ENCODE peak calls at places on chromosomes 16 and 17, in eight cellular contexts. J is stimulated activated CD8-positive, alpha-beta memory T cell treated with anti-CD3 and anti-CD28 coated beads, Interleukin-7, amount 100 ng/mL, for 24 hours; A is anterior cingulate cortex; B is HuH-7.5; R is GM04504; E is EL; M is T-helper 1 cell; Z is amniotic stem cell. N is an unnamed sample.

GRCh38 chr16:13672196-13672595 is 247.8 kb upstream of the ERCC4 start:
- DNase-seq in J (no peak), A (no peak), B (no peak), R (no peak), E (no peak), M (no peak), Z (no peak), N (no peak)

GRCh38 chr17:44911133-44912001 is 3.9 kb downstream of the GFAP start:
- DNase-seq in J (peak), A (no peak), B (peak), R (no peak), E (peak), M (no peak), Z (no peak), N (no peak)

GRCh38 chr17:67059372-67059771 is 15.0 kb downstream of the CACNG1 start:
- DNase-seq in J (no peak), A (no peak), B (no peak), R (no peak), E (no peak), M (no peak), Z (no peak), N (peak)

GRCh38 chr16:49918257-49918656 is 62.3 kb upstream of the ZNF423 start:
- DNase-seq in J (no peak), A (no peak), B (no peak), R (no peak), E (no peak), M (no peak), Z (no peak), N (no peak)

GRCh38 chr17:4201231-4201630 is 58.2 kb downstream of the CYB5D2 start:
- DNase-seq in J (no peak), A (no peak), B (no peak), R (no peak), E (peak), M (no peak), Z (no peak), N (no peak)

GRCh38 chr16:75096730-75097129 is 19.9 kb downstream of the LDHD start:
- DNase-seq in J (no peak), A (no peak), B (peak), R (no peak), E (no peak), M (no peak), Z (no peak), N (peak)

GRCh38 chr16:1713331-1713730 is 7.3 kb downstream of the MAPK8IP3 start:
- DNase-seq in J (no peak), A (no peak), B (no peak), R (no peak), E (no peak), M (no peak), Z (no peak), N (no peak)

GRCh38 chr16:79437764-79438728 is 162.5 kb downstream of the MAF start:
- DNase-seq in J (no peak), A (peak), B (no peak), R (no peak), E (no peak), M (no peak), Z (no peak), N (peak)

GRCh38 chr17:7081341-7082062 is 1.5 kb upstream of the CLEC10A start:
- DNase-seq in J (no peak), A (no peak), B (no peak), R (no peak), E (no peak), M (no peak), Z (no peak), N (no peak)

GRCh38 chr17:6551909-6552768 is 4.2 kb downstream of the PITPNM3 start:
- DNase-seq in J (no peak), A (peak), B (no peak), R (no peak), E (no peak), M (no peak), Z (no peak), N (no peak)

GRCh38 chr16:28863929-28864886 is 565 bp downstream of the SH2B1 start:
- DNase-seq in J (no peak), A (no peak), B (no peak), R (no peak), E (peak), M (no peak), Z (no peak), N (peak)

GRCh38 chr17:63626551-63627228 is 4.5 kb downstream of the MAP3K3 start:
- DNase-seq in J (no peak), A (no peak), B (no peak), R (no peak), E (peak), M (no peak), Z (no peak), N (no peak)

GRCh38 chr16:8866118-8866883 is 2.5 kb downstream of the CARHSP1 start:
- DNase-seq in J (no peak), A (peak), B (peak), R (no peak), E (no peak), M (no peak), Z (no peak), N (no peak)

GRCh38 chr16:75070055-75070841 is 46.3 kb downstream of the LDHD start:
- DNase-seq in J (no peak), A (peak), B (peak), R (no peak), E (no peak), M (no peak), Z (no peak), N (no peak)

GRCh38 chr17:59167571-59168001 is 12.0 kb downstream of the PRR11 start:
- DNase-seq in J (no peak), A (no peak), B (no peak), R (no peak), E (peak), M (no peak), Z (no peak), N (no peak)

GRCh38 chr16:57419506-57419905 is 14.9 kb downstream of the CCL17 start:
- DNase-seq in J (no peak), A (no peak), B (no peak), R (no peak), E (no peak), M (no peak), Z (no peak), N (no peak)

GRCh38 chr16:19113577-19114358 is at the start of gene ITPRIPL2:
- DNase-seq in J (no peak), A (peak), B (peak), R (peak), E (peak), M (no peak), Z (peak), N (peak)

GRCh38 chr17:9628509-9628908 is 16.8 kb upstream of the USP43 start:
- DNase-seq in J (no peak), A (no peak), B (no peak), R (no peak), E (no peak), M (no peak), Z (no peak), N (no peak)

GRCh38 chr16:88910284-88911147 is 44.1 kb upstream of the PABPN1L start:
- DNase-seq in J (no peak), A (no peak), B (no peak), R (no peak), E (no peak), M (no peak), Z (no peak), N (no peak)

GRCh38 chr16:11060856-11061255 is 116.5 kb downstream of the CLEC16A start:
- DNase-seq in J (no peak), A (no peak), B (no peak), R (no peak), E (no peak), M (no peak), Z (no peak), N (no peak)

GRCh38 chr17:18183334-18184142 is at the start of gene ALKBH5:
- DNase-seq in J (peak), A (peak), B (peak), R (peak), E (peak), M (peak), Z (peak), N (peak)

GRCh38 chr16:86306811-86307517 is 203.4 kb upstream of the FOXF1 start:
- DNase-seq in J (no peak), A (no peak), B (no peak), R (peak), E (peak), M (no peak), Z (no peak), N (no peak)

GRCh38 chr17:16886655-16887322 is 85.1 kb downstream of the TNFRSF13B start:
- DNase-seq in J (no peak), A (no peak), B (no peak), R (no peak), E (no peak), M (no peak), Z (no peak), N (no peak)

GRCh38 chr17:47803751-47804150 is 17.8 kb downstream of the OSBPL7 start:
- DNase-seq in J (no peak), A (no peak), B (no peak), R (no peak), E (no peak), M (no peak), Z (no peak), N (no peak)

GRCh38 chr16:7605812-7606211 is 273.2 kb downstream of the RBFOX1 start:
- DNase-seq in J (no peak), A (no peak), B (no peak), R (no peak), E (no peak), M (no peak), Z (no peak), N (no peak)

GRCh38 chr16:1156111-1156982 is 3.4 kb downstream of the CACNA1H start:
- DNase-seq in J (no peak), A (no peak), B (no peak), R (no peak), E (no peak), M (no peak), Z (no peak), N (no peak)

GRCh38 chr17:44844390-44844830 is 3.3 kb upstream of the HIGD1B start:
- DNase-seq in J (no peak), A (no peak), B (no peak), R (no peak), E (peak), M (no peak), Z (no peak), N (no peak)

GRCh38 chr16:818592-818991 is 18.1 kb upstream of the GNG13 start:
- DNase-seq in J (no peak), A (no peak), B (no peak), R (no peak), E (no peak), M (no peak), Z (no peak), N (no peak)

GRCh38 chr16:71401988-71402387 is 39.9 kb downstream of the TLE7 start:
- DNase-seq in J (no peak), A (no peak), B (no peak), R (no peak), E (no peak), M (no peak), Z (no peak), N (no peak)

GRCh38 chr16:84069540-84069939 is 26.9 kb upstream of the SLC38A8 start:
- DNase-seq in J (no peak), A (no peak), B (no peak), R (no peak), E (no peak), M (no peak), Z (no peak), N (no peak)

GRCh38 chr17:73362697-73363096 is 50.9 kb upstream of the CDC42EP4 start:
- DNase-seq in J (no peak), A (no peak), B (no peak), R (no peak), E (no peak), M (no peak), Z (no peak), N (no peak)

GRCh38 chr16:13923703-13924298 is 3.8 kb downstream of the ERCC4 start:
- DNase-seq in J (no peak), A (no peak), B (no peak), R (no peak), E (peak), M (no peak), Z (no peak), N (peak)

GRCh38 chr16:48885456-48885855 is 275.5 kb upstream of the N4BP1 start:
- DNase-seq in J (no peak), A (no peak), B (no peak), R (no peak), E (no peak), M (no peak), Z (no peak), N (no peak)

GRCh38 chr16:72961115-72961832 is 86.7 kb downstream of the ZFHX3 start:
- DNase-seq in J (no peak), A (no peak), B (no peak), R (no peak), E (no peak), M (no peak), Z (no peak), N (no peak)

N was measured in astrocyte of the cerebellum.